ENCODE peak calls at places on chromosomes 13 and 19, in nine cellular contexts. R, T, S, Z, Q, E, H, I and K are unnamed samples.

GRCh38 chr13:45336025-45336800 is 4.8 kb downstream of the TPT1 start:
- DNase-seq in Z (no peak), E (no peak), S (peak), H (no peak), T (no peak), R (no peak), Q (no peak), I (no peak), K (no peak)

GRCh38 chr13:50408068-50408467 is 392.8 kb downstream of the KCNRG start:
- DNase-seq in I (no peak), Z (no peak), E (no peak), R (no peak), S (no peak), T (no peak), Q (no peak), H (no peak), K (no peak)

GRCh38 chr13:67186985-67187569 is 43.1 kb downstream of the PCDH9 start:
- DNase-seq in T (no peak), H (no peak), S (no peak), R (no peak), Q (no peak), E (no peak), I (no peak), Z (no peak), K (no peak)

GRCh38 chr13:76522083-76522755 is 364.0 kb downstream of the KCTD12 start:
- DNase-seq in R (peak), T (no peak), E (no peak), I (no peak), H (no peak), Q (no peak), S (peak), Z (no peak), K (peak)

GRCh38 chr19:6616011-6616410 is 25.1 kb upstream of the CD70 start:
- DNase-seq in S (peak), H (no peak), I (no peak), E (no peak), Z (no peak), Q (no peak), R (peak), T (peak), K (no peak)

GRCh38 chr13:35460061-35460460 is 16.4 kb downstream of the MAB21L1 start:
- DNase-seq in I (no peak), H (no peak), Z (no peak), S (no peak), R (peak), E (no peak), T (peak), Q (no peak), K (no peak)

GRCh38 chr19:1882786-1883692 is 2.3 kb downstream of the ABHD17A start:
- DNase-seq in S (no peak), Q (no peak), T (no peak), R (no peak), Z (no peak), I (no peak), E (no peak), H (no peak), K (no peak)

GRCh38 chr13:39274926-39275325 is 236.7 kb downstream of the NHLRC3 start:
- DNase-seq in T (no peak), H (no peak), E (no peak), Q (no peak), I (no peak), Z (no peak), R (no peak), S (no peak), K (no peak)

GRCh38 chr19:43809762-43810696 is 7.8 kb upstream of the LYPD5 start:
- DNase-seq in I (no peak), H (no peak), T (peak), E (peak), S (peak), Z (no peak), R (peak), Q (no peak), K (peak)

GRCh38 chr19:35718345-35719041 is 690 bp downstream of the KMT2B start:
- DNase-seq in E (no peak), Z (no peak), Q (peak), I (no peak), R (peak), T (peak), S (peak), H (no peak), K (no peak)

GRCh38 chr19:13597625-13598024 is 91.3 kb upstream of the CACNA1A start:
- DNase-seq in I (peak), R (peak), Q (peak), E (peak), S (peak), Z (no peak), T (peak), H (no peak), K (peak)

GRCh38 chr19:38055655-38056521 is 148.9 kb downstream of the SIPA1L3 start:
- DNase-seq in E (no peak), I (no peak), T (no peak), Q (no peak), H (no peak), S (peak), Z (no peak), R (no peak), K (no peak)